ENCODE peak calls at places on chromosome 6, in six cellular contexts. One of them, this sample, is unnamed. For H3K36me3, the result is how much of the 10 kb centered on the place peaks cover.

GRCh38 chr6:161476711-161477110 is 202.8 kb upstream of the AGPAT4 start:
- DNase-seq in IMR-90: no peak
- DNase-seq in Panc1: no peak
- DNase-seq in CD8-positive, alpha-beta T cell: no peak
- DNase-seq in adrenal gland: no peak
- DNase-seq in lung: no peak
- DNase-seq in this sample: peak

GRCh38 chr6:144413418-144413817 is 128.3 kb downstream of the UTRN start:
- DNase-seq in IMR-90: peak
- DNase-seq in Panc1: peak
- DNase-seq in CD8-positive, alpha-beta T cell: no peak
- DNase-seq in adrenal gland: no peak
- DNase-seq in lung: no peak
- DNase-seq in this sample: no peak

GRCh38 chr6:20606831-20607230 is 72.6 kb downstream of the CDKAL1 start:
- DNase-seq in IMR-90: no peak
- DNase-seq in Panc1: no peak
- DNase-seq in CD8-positive, alpha-beta T cell: no peak
- DNase-seq in adrenal gland: no peak
- DNase-seq in lung: no peak
- DNase-seq in this sample: no peak

GRCh38 chr6:105191351-105191750 is 11.5 kb upstream of the POPDC3 start:
- DNase-seq in IMR-90: peak
- DNase-seq in Panc1: no peak
- DNase-seq in CD8-positive, alpha-beta T cell: no peak
- DNase-seq in adrenal gland: no peak
- DNase-seq in lung: no peak
- DNase-seq in this sample: no peak

GRCh38 chr6:112503210-112503609 is 156.1 kb downstream of the RFPL4B start:
- DNase-seq in IMR-90: no peak
- DNase-seq in Panc1: no peak
- DNase-seq in CD8-positive, alpha-beta T cell: no peak
- DNase-seq in adrenal gland: no peak
- DNase-seq in lung: no peak
- DNase-seq in this sample: no peak

GRCh38 chr6:107237992-107238660 is 122.8 kb upstream of the BEND3 start:
- DNase-seq in IMR-90: peak
- DNase-seq in Panc1: no peak
- DNase-seq in CD8-positive, alpha-beta T cell: no peak
- DNase-seq in adrenal gland: no peak
- DNase-seq in lung: no peak
- DNase-seq in this sample: peak

GRCh38 chr6:46954819-46955520 is 33.2 kb upstream of the ADGRF5 start:
- DNase-seq in IMR-90: no peak
- DNase-seq in Panc1: no peak
- DNase-seq in CD8-positive, alpha-beta T cell: no peak
- DNase-seq in adrenal gland: no peak
- DNase-seq in lung: peak
- DNase-seq in this sample: no peak

GRCh38 chr6:166820070-166820469 is 136.3 kb downstream of the RNASET2 start:
- DNase-seq in IMR-90: no peak
- DNase-seq in Panc1: no peak
- DNase-seq in CD8-positive, alpha-beta T cell: no peak
- DNase-seq in adrenal gland: no peak
- DNase-seq in lung: no peak
- DNase-seq in this sample: no peak

GRCh38 chr6:72554761-72555221 is 67.1 kb upstream of the KCNQ5 start:
- DNase-seq in IMR-90: peak
- DNase-seq in Panc1: no peak
- DNase-seq in CD8-positive, alpha-beta T cell: no peak
- DNase-seq in adrenal gland: no peak
- DNase-seq in lung: no peak
- DNase-seq in this sample: no peak

GRCh38 chr6:166005401-166005845 is 162.2 kb downstream of the TBXT start:
- DNase-seq in IMR-90: peak
- DNase-seq in Panc1: no peak
- DNase-seq in CD8-positive, alpha-beta T cell: no peak
- DNase-seq in adrenal gland: peak
- DNase-seq in lung: no peak
- DNase-seq in this sample: peak

GRCh38 chr6:44304282-44305199 is 8.6 kb downstream of the AARS2 start:
- DNase-seq in IMR-90: peak
- DNase-seq in Panc1: no peak
- DNase-seq in CD8-positive, alpha-beta T cell: peak
- DNase-seq in adrenal gland: peak
- DNase-seq in lung: no peak
- DNase-seq in this sample: peak

GRCh38 chr6:165340532-165340931 is 31.1 kb upstream of the C6orf118 start:
- DNase-seq in IMR-90: no peak
- DNase-seq in Panc1: no peak
- DNase-seq in CD8-positive, alpha-beta T cell: no peak
- DNase-seq in adrenal gland: no peak
- DNase-seq in lung: no peak
- DNase-seq in this sample: no peak

GRCh38 chr6:164507197-164507957 is 802.0 kb downstream of the C6orf118 start:
- DNase-seq in IMR-90: no peak
- DNase-seq in Panc1: no peak
- DNase-seq in CD8-positive, alpha-beta T cell: no peak
- DNase-seq in adrenal gland: no peak
- DNase-seq in lung: no peak
- DNase-seq in this sample: no peak

GRCh38 chr6:32056254-32056653 is 18.0 kb downstream of the CYP21A2 start:
- DNase-seq in IMR-90: no peak
- DNase-seq in Panc1: no peak
- DNase-seq in CD8-positive, alpha-beta T cell: no peak
- DNase-seq in adrenal gland: no peak
- DNase-seq in lung: no peak
- DNase-seq in this sample: no peak

GRCh38 chr6:44022296-44022661 is 105.0 kb downstream of the MRPL14 start:
- DNase-seq in IMR-90: peak
- DNase-seq in Panc1: no peak
- DNase-seq in CD8-positive, alpha-beta T cell: no peak
- DNase-seq in adrenal gland: no peak
- DNase-seq in lung: no peak
- DNase-seq in this sample: no peak

GRCh38 chr6:14010275-14010674 is 85.5 kb downstream of the RNF182 start:
- DNase-seq in IMR-90: no peak
- DNase-seq in Panc1: no peak
- DNase-seq in CD8-positive, alpha-beta T cell: no peak
- DNase-seq in adrenal gland: no peak
- DNase-seq in lung: no peak
- DNase-seq in this sample: no peak

GRCh38 chr6:111781055-111781708 is 92.1 kb downstream of the FYN start:
- DNase-seq in IMR-90: peak
- DNase-seq in Panc1: no peak
- DNase-seq in CD8-positive, alpha-beta T cell: no peak
- DNase-seq in adrenal gland: no peak
- DNase-seq in lung: no peak
- DNase-seq in this sample: peak

GRCh38 chr6:137341721-137342195 is 122.6 kb upstream of the IFNGR1 start:
- DNase-seq in IMR-90: no peak
- DNase-seq in Panc1: no peak
- DNase-seq in CD8-positive, alpha-beta T cell: peak
- DNase-seq in adrenal gland: peak
- DNase-seq in lung: no peak
- DNase-seq in this sample: peak

GRCh38 chr6:156794546-156794945 is 17.4 kb downstream of the ARID1B start:
- DNase-seq in IMR-90: no peak
- DNase-seq in Panc1: no peak
- DNase-seq in CD8-positive, alpha-beta T cell: no peak
- DNase-seq in adrenal gland: no peak
- DNase-seq in lung: no peak
- DNase-seq in this sample: no peak

GRCh38 chr6:149473080-149474052 is 11.4 kb downstream of the ZC3H12D start:
- DNase-seq in IMR-90: no peak
- DNase-seq in Panc1: no peak
- DNase-seq in CD8-positive, alpha-beta T cell: no peak
- DNase-seq in adrenal gland: no peak
- DNase-seq in lung: no peak
- DNase-seq in this sample: no peak

GRCh38 chr6:5981274-5982026 is 25.3 kb downstream of the NRN1 start:
- DNase-seq in IMR-90: peak
- DNase-seq in Panc1: no peak
- DNase-seq in CD8-positive, alpha-beta T cell: no peak
- DNase-seq in adrenal gland: no peak
- DNase-seq in lung: no peak
- DNase-seq in this sample: peak

GRCh38 chr6:104182811-104183210 is 676.9 kb downstream of the HACE1 start:
- DNase-seq in IMR-90: no peak
- DNase-seq in Panc1: no peak
- DNase-seq in CD8-positive, alpha-beta T cell: no peak
- DNase-seq in adrenal gland: no peak
- DNase-seq in lung: no peak
- DNase-seq in this sample: no peak

GRCh38 chr6:149897015-149897697 is 757 bp downstream of the RAET1E start:
- DNase-seq in IMR-90: peak
- DNase-seq in Panc1: no peak
- DNase-seq in CD8-positive, alpha-beta T cell: no peak
- DNase-seq in adrenal gland: peak
- DNase-seq in lung: peak
- DNase-seq in this sample: peak

GRCh38 chr6:157763894-157764345 is 59.1 kb upstream of the SNX9 start:
- DNase-seq in IMR-90: no peak
- DNase-seq in Panc1: peak
- DNase-seq in CD8-positive, alpha-beta T cell: no peak
- DNase-seq in adrenal gland: no peak
- DNase-seq in lung: no peak
- DNase-seq in this sample: no peak

GRCh38 chr6:122770835-122771601 is 8.5 kb upstream of the FABP7 start:
- DNase-seq in IMR-90: no peak
- DNase-seq in Panc1: no peak
- DNase-seq in CD8-positive, alpha-beta T cell: no peak
- DNase-seq in adrenal gland: no peak
- DNase-seq in lung: no peak
- DNase-seq in this sample: peak

GRCh38 chr6:11654876-11655275 is 117.3 kb downstream of the TMEM170B start:
- DNase-seq in IMR-90: peak
- DNase-seq in Panc1: no peak
- DNase-seq in CD8-positive, alpha-beta T cell: no peak
- DNase-seq in adrenal gland: no peak
- DNase-seq in lung: no peak
- DNase-seq in this sample: no peak

GRCh38 chr6:11828185-11828897 is 49.7 kb upstream of the ADTRP start:
- DNase-seq in IMR-90: peak
- DNase-seq in Panc1: no peak
- DNase-seq in CD8-positive, alpha-beta T cell: no peak
- DNase-seq in adrenal gland: no peak
- DNase-seq in lung: no peak
- DNase-seq in this sample: no peak

GRCh38 chr6:14275493-14275851 is 157.9 kb downstream of the CD83 start:
- DNase-seq in IMR-90: peak
- DNase-seq in Panc1: no peak
- DNase-seq in CD8-positive, alpha-beta T cell: no peak
- DNase-seq in adrenal gland: no peak
- DNase-seq in lung: no peak
- DNase-seq in this sample: peak

GRCh38 chr6:79077680-79078056 is 386 bp downstream of the PHIP start:
- DNase-seq in IMR-90: no peak
- DNase-seq in Panc1: no peak
- DNase-seq in CD8-positive, alpha-beta T cell: no peak
- DNase-seq in adrenal gland: no peak
- DNase-seq in lung: peak
- DNase-seq in this sample: no peak

GRCh38 chr6:138038148-138038870 is 68.9 kb downstream of the PERP start:
- DNase-seq in IMR-90: no peak
- DNase-seq in Panc1: no peak
- DNase-seq in CD8-positive, alpha-beta T cell: no peak
- DNase-seq in adrenal gland: no peak
- DNase-seq in lung: no peak
- DNase-seq in this sample: no peak

GRCh38 chr6:111846061-111846460 is 27.2 kb downstream of the FYN start:
- DNase-seq in IMR-90: no peak
- DNase-seq in Panc1: no peak
- DNase-seq in CD8-positive, alpha-beta T cell: no peak
- DNase-seq in adrenal gland: no peak
- DNase-seq in lung: no peak
- DNase-seq in this sample: no peak

GRCh38 chr6:30726506-30727413 is 6.6 kb downstream of the TUBB start:
- DNase-seq in IMR-90: peak
- DNase-seq in Panc1: no peak
- DNase-seq in CD8-positive, alpha-beta T cell: no peak
- DNase-seq in adrenal gland: no peak
- DNase-seq in lung: no peak
- DNase-seq in this sample: no peak
- H3K36me3 ChIP-seq in IMR-90: half or more
- H3K36me3 ChIP-seq in Panc1: under half
- H3K36me3 ChIP-seq in CD8-positive, alpha-beta T cell: under half
- H3K36me3 ChIP-seq in adrenal gland: under half
- H3K36me3 ChIP-seq in lung: under half
- H3K36me3 ChIP-seq in this sample: half or more

GRCh38 chr6:73942581-73942980 is 246.6 kb downstream of the CD109 start:
- DNase-seq in IMR-90: peak
- DNase-seq in Panc1: peak
- DNase-seq in CD8-positive, alpha-beta T cell: no peak
- DNase-seq in adrenal gland: no peak
- DNase-seq in lung: no peak
- DNase-seq in this sample: no peak
- TF ChIP-seq CTCF in IMR-90: peak
- TF ChIP-seq CTCF in Panc1: peak
- TF ChIP-seq CTCF in CD8-positive, alpha-beta T cell: no peak
- TF ChIP-seq CTCF in adrenal gland: no peak
- TF ChIP-seq CTCF in lung: no peak
- TF ChIP-seq CTCF in this sample: no peak

DNA sequence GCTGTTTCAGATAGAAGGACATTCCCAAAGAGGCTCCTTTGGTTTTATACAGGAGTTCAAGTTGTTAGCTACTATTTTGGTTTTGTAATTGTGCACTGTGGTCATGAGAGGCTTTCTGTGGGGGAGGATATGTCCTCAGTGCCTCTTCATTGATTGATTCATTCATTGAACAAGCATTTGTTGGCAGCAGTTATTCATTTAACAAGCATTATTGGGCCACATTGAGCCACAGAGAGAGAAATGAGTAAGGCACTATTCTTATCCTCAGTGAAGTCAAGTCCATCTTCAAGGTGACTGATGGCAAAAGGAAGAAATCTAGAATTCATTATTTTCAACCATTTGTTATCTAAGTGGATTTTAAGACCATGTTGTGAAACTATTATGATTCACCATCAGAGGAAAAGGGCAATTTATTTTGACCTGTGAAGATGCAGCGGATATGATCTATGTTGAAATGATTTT is 697.2 kb upstream of the CITED2 start:
- DNase-seq in IMR-90: peak
- DNase-seq in Panc1: no peak
- DNase-seq in CD8-positive, alpha-beta T cell: no peak
- DNase-seq in adrenal gland: no peak
- DNase-seq in lung: no peak
- DNase-seq in this sample: no peak
- H3K4me3 ChIP-seq in IMR-90: no peak
- H3K4me3 ChIP-seq in Panc1: no peak
- H3K4me3 ChIP-seq in CD8-positive, alpha-beta T cell: no peak
- H3K4me3 ChIP-seq in adrenal gland: no peak
- H3K4me3 ChIP-seq in lung: no peak
- H3K4me3 ChIP-seq in this sample: no peak

DNA sequence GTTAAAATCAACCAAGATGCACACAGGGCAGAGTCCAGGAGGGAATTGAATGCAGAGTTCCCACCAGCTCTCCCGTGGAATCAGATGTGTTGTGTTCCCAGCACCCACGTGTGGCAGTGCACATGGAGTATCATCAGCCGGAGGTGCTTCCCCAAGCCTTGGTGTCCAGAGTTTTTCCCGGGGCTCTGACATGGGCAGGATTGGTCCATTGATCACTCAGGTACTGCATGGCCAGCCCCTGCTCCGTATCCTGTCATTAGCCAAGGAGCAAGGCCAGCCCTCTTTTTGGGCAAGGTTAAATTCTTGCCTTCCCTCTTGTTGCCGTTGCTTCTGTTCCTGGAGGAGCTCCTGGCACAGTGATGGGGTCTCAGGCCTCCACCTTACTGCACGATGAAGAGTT is 28.6 kb upstream of the SLC22A1 start:
- DNase-seq in IMR-90: no peak
- DNase-seq in Panc1: no peak
- DNase-seq in CD8-positive, alpha-beta T cell: no peak
- DNase-seq in adrenal gland: no peak
- DNase-seq in lung: no peak
- DNase-seq in this sample: no peak
- H3K36me3 ChIP-seq in IMR-90: half or more
- H3K36me3 ChIP-seq in Panc1: under half
- H3K36me3 ChIP-seq in CD8-positive, alpha-beta T cell: half or more
- H3K36me3 ChIP-seq in adrenal gland: under half
- H3K36me3 ChIP-seq in lung: half or more
- H3K36me3 ChIP-seq in this sample: half or more